ENCODE peak calls at places on chromosomes 6 and 20, in ten cellular contexts. Q is mucosa of descending colon; M is stimulated activated CD4-positive, alpha-beta T cell treated with anti-CD3 and anti-CD28 coated beads, Interleukin-1b, Interleukin-23, amount 100 ng/mL, for 1 hour; N is activated CD4-positive, CD25-positive, alpha-beta regulatory T cell; T is GM23338; U is activated CD4-positive, alpha-beta T cell treated with anti-CD3 and anti-CD28 coated beads, Interleukin-2, amount 50 U/mL, for 24 hours; E is kidney epithelial cell; H is cerebellar cortex; X is non-pigmented ciliary epithelial cell; G is activated T-helper 9 cell treated with anti-CD3 and anti-CD28 coated beads, Interleukin-2, amount 50 U/mL, for 16 hours. O is an unnamed sample.

GRCh38 chr20:63441136-63441776 is 31.2 kb downstream of the KCNQ2 start:
- DNase-seq in Q (no peak), M (no peak), N (no peak), T (no peak), U (no peak), E (no peak), H (no peak), X (no peak), G (no peak), O (peak)

GRCh38 chr6:162421004-162421403 is 306.6 kb downstream of the PRKN start:
- DNase-seq in Q (no peak), M (no peak), N (no peak), T (no peak), U (no peak), E (no peak), H (no peak), X (no peak), G (no peak), O (no peak)

GRCh38 chr6:119129148-119129967 is 50.9 kb upstream of the FAM184A start:
- DNase-seq in Q (no peak), M (no peak), N (no peak), T (peak), U (peak), E (peak), H (peak), X (peak), G (no peak), O (peak)

GRCh38 chr6:109165392-109165964 is 70.2 kb downstream of the CEP57L1 start:
- DNase-seq in Q (no peak), M (no peak), N (no peak), T (peak), U (no peak), E (peak), H (no peak), X (peak), G (no peak), O (no peak)

GRCh38 chr6:108606130-108606797 is 45.5 kb downstream of the FOXO3 start:
- DNase-seq in Q (no peak), M (no peak), N (no peak), T (no peak), U (no peak), E (no peak), H (no peak), X (no peak), G (no peak), O (no peak)

GRCh38 chr20:60262967-60263603 is 304.9 kb downstream of the CDH26 start:
- DNase-seq in Q (no peak), M (peak), N (peak), T (peak), U (peak), E (no peak), H (peak), X (no peak), G (peak), O (no peak)

GRCh38 chr20:51985013-51985415 is 182.7 kb upstream of the SALL4 start:
- DNase-seq in Q (no peak), M (no peak), N (no peak), T (peak), U (no peak), E (peak), H (no peak), X (peak), G (no peak), O (no peak)

GRCh38 chr6:124879110-124879991 is 82.9 kb upstream of the RNF217 start:
- DNase-seq in Q (no peak), M (no peak), N (no peak), T (no peak), U (no peak), E (no peak), H (no peak), X (no peak), G (no peak), O (no peak)

GRCh38 chr20:60108397-60108796 is 150.2 kb downstream of the CDH26 start:
- DNase-seq in Q (no peak), M (no peak), N (no peak), T (no peak), U (no peak), E (no peak), H (no peak), X (no peak), G (no peak), O (no peak)

GRCh38 chr6:43687437-43688347 is at the start of gene MRPS18A:
- DNase-seq in Q (peak), M (peak), N (peak), T (peak), U (peak), E (peak), H (peak), X (no peak), G (peak), O (peak)

O was measured in CD4-positive, alpha-beta memory T cell.